ENCODE peak calls at places on chromosome 6, in six cellular contexts. One of them, this sample, is unnamed.

GRCh38 chr6:134177753-134178229 is 125.4 kb upstream of the SLC2A12 start:
- DNase-seq in tibial nerve: peak; percentile 34
- DNase-seq in astrocyte: peak; percentile 52
- DNase-seq in tibial artery: no peak
- DNase-seq in heart left ventricle: no peak
- DNase-seq in aorta: no peak
- DNase-seq in this sample: no peak

GRCh38 chr6:124056884-124057283 is 253.2 kb downstream of the NKAIN2 start:
- DNase-seq in tibial artery: no peak
- DNase-seq in tibial nerve: no peak
- DNase-seq in heart left ventricle: no peak
- DNase-seq in astrocyte: no peak
- DNase-seq in aorta: no peak
- DNase-seq in this sample: no peak

GRCh38 chr6:120826253-120826652 is 508.0 kb downstream of the TBC1D32 start:
- DNase-seq in tibial artery: no peak
- DNase-seq in heart left ventricle: no peak
- DNase-seq in astrocyte: no peak
- DNase-seq in tibial nerve: peak; percentile 28
- DNase-seq in aorta: no peak
- DNase-seq in this sample: no peak

GRCh38 chr6:30810813-30811329 is 66.5 kb upstream of the IER3 start:
- DNase-seq in tibial nerve: no peak
- DNase-seq in astrocyte: no peak
- DNase-seq in heart left ventricle: no peak
- DNase-seq in aorta: no peak
- DNase-seq in tibial artery: no peak
- DNase-seq in this sample: no peak

GRCh38 chr6:90156861-90157260 is 139.8 kb downstream of the BACH2 start:
- DNase-seq in heart left ventricle: no peak
- DNase-seq in aorta: no peak
- DNase-seq in tibial nerve: no peak
- DNase-seq in astrocyte: no peak
- DNase-seq in tibial artery: no peak
- DNase-seq in this sample: no peak

GRCh38 chr6:169156108-169156821 is 97.4 kb downstream of the THBS2 start:
- DNase-seq in tibial artery: no peak
- DNase-seq in heart left ventricle: no peak
- DNase-seq in aorta: no peak
- DNase-seq in tibial nerve: no peak
- DNase-seq in astrocyte: peak; percentile 43
- DNase-seq in this sample: no peak

GRCh38 chr6:156698239-156699016 is 78.8 kb upstream of the ARID1B start:
- DNase-seq in aorta: no peak
- DNase-seq in heart left ventricle: no peak
- DNase-seq in astrocyte: no peak
- DNase-seq in tibial artery: no peak
- DNase-seq in tibial nerve: no peak
- DNase-seq in this sample: no peak

GRCh38 chr6:10310826-10311225 is 104.0 kb downstream of the TFAP2A start:
- DNase-seq in tibial artery: no peak
- DNase-seq in aorta: no peak
- DNase-seq in astrocyte: no peak
- DNase-seq in tibial nerve: no peak
- DNase-seq in heart left ventricle: no peak
- DNase-seq in this sample: no peak

GRCh38 chr6:67629268-67629667 is 1005.8 kb upstream of the ADGRB3 start:
- DNase-seq in astrocyte: peak; percentile 62
- DNase-seq in aorta: no peak
- DNase-seq in tibial artery: no peak
- DNase-seq in tibial nerve: no peak
- DNase-seq in heart left ventricle: no peak
- DNase-seq in this sample: no peak

GRCh38 chr6:161242779-161243693 is 30.8 kb downstream of the AGPAT4 start:
- DNase-seq in tibial nerve: no peak
- DNase-seq in tibial artery: no peak
- DNase-seq in astrocyte: peak; percentile 87
- DNase-seq in aorta: no peak
- DNase-seq in heart left ventricle: no peak
- DNase-seq in this sample: no peak

GRCh38 chr6:108002365-108003221 is 44.6 kb upstream of the SEC63 start:
- DNase-seq in tibial artery: no peak
- DNase-seq in aorta: peak; percentile 62
- DNase-seq in astrocyte: no peak
- DNase-seq in heart left ventricle: no peak
- DNase-seq in tibial nerve: peak; percentile 24
- DNase-seq in this sample: no peak

GRCh38 chr6:137978252-137978896 is 111.3 kb downstream of the TNFAIP3 start:
- DNase-seq in tibial nerve: no peak
- DNase-seq in heart left ventricle: no peak
- DNase-seq in aorta: no peak
- DNase-seq in astrocyte: no peak
- DNase-seq in tibial artery: no peak
- DNase-seq in this sample: no peak

GRCh38 chr6:34701199-34701598 is 4.6 kb upstream of the ILRUN start:
- DNase-seq in tibial artery: no peak
- DNase-seq in tibial nerve: no peak
- DNase-seq in astrocyte: no peak
- DNase-seq in aorta: no peak
- DNase-seq in heart left ventricle: no peak
- DNase-seq in this sample: no peak

GRCh38 chr6:148776321-148776966 is 29.6 kb downstream of the UST start:
- DNase-seq in tibial nerve: no peak
- DNase-seq in astrocyte: peak; percentile 81
- DNase-seq in tibial artery: no peak
- DNase-seq in heart left ventricle: no peak
- DNase-seq in aorta: no peak
- DNase-seq in this sample: no peak

GRCh38 chr6:120764312-120764711 is 570.0 kb downstream of the TBC1D32 start:
- DNase-seq in aorta: no peak
- DNase-seq in astrocyte: no peak
- DNase-seq in tibial artery: no peak
- DNase-seq in heart left ventricle: no peak
- DNase-seq in tibial nerve: no peak
- DNase-seq in this sample: no peak

GRCh38 chr6:36780517-36781210 is 58.6 kb downstream of the CPNE5 start:
- DNase-seq in aorta: no peak
- DNase-seq in astrocyte: no peak
- DNase-seq in tibial artery: no peak
- DNase-seq in heart left ventricle: no peak
- DNase-seq in tibial nerve: no peak
- DNase-seq in this sample: no peak

GRCh38 chr6:100592929-100593328 is 128.2 kb upstream of the SIM1 start:
- DNase-seq in tibial artery: no peak
- DNase-seq in astrocyte: no peak
- DNase-seq in tibial nerve: no peak
- DNase-seq in heart left ventricle: no peak
- DNase-seq in aorta: no peak
- DNase-seq in this sample: no peak

GRCh38 chr6:39432311-39433025 is 110.0 kb upstream of the KCNK16 start:
- DNase-seq in heart left ventricle: no peak
- DNase-seq in tibial artery: no peak
- DNase-seq in tibial nerve: no peak
- DNase-seq in astrocyte: no peak
- DNase-seq in aorta: no peak
- DNase-seq in this sample: no peak

GRCh38 chr6:134550604-134551003 is 232.7 kb upstream of the SGK1 start:
- DNase-seq in tibial artery: no peak
- DNase-seq in astrocyte: peak; percentile 91
- DNase-seq in aorta: no peak
- DNase-seq in heart left ventricle: no peak
- DNase-seq in tibial nerve: no peak
- DNase-seq in this sample: no peak

GRCh38 chr6:41040101-41040910 is 1.3 kb upstream of the UNC5CL start:
- DNase-seq in heart left ventricle: no peak
- DNase-seq in aorta: no peak
- DNase-seq in tibial artery: no peak
- DNase-seq in astrocyte: peak; percentile 7
- DNase-seq in tibial nerve: no peak
- DNase-seq in this sample: no peak

GRCh38 chr6:168823397-168824020 is 382.5 kb downstream of the SMOC2 start:
- DNase-seq in heart left ventricle: no peak
- DNase-seq in tibial nerve: no peak
- DNase-seq in aorta: no peak
- DNase-seq in astrocyte: no peak
- DNase-seq in tibial artery: no peak
- DNase-seq in this sample: no peak

GRCh38 chr6:121201108-121201507 is 133.2 kb downstream of the TBC1D32 start:
- DNase-seq in tibial nerve: no peak
- DNase-seq in aorta: no peak
- DNase-seq in astrocyte: peak; percentile 23
- DNase-seq in heart left ventricle: no peak
- DNase-seq in tibial artery: no peak
- DNase-seq in this sample: no peak

GRCh38 chr6:32095338-32096086 is 13.6 kb downstream of the TNXB start:
- DNase-seq in tibial nerve: no peak
- DNase-seq in heart left ventricle: no peak
- DNase-seq in astrocyte: no peak
- DNase-seq in aorta: no peak
- DNase-seq in tibial artery: no peak
- DNase-seq in this sample: no peak

GRCh38 chr6:34132486-34133185 is 13.3 kb downstream of the GRM4 start:
- DNase-seq in tibial nerve: no peak
- DNase-seq in tibial artery: no peak
- DNase-seq in heart left ventricle: no peak
- DNase-seq in aorta: no peak
- DNase-seq in astrocyte: peak; percentile 10
- DNase-seq in this sample: no peak

GRCh38 chr6:134117409-134117808 is 65.0 kb upstream of the SLC2A12 start:
- DNase-seq in tibial artery: no peak
- DNase-seq in tibial nerve: no peak
- DNase-seq in astrocyte: peak; percentile 22
- DNase-seq in aorta: no peak
- DNase-seq in heart left ventricle: no peak
- DNase-seq in this sample: no peak

GRCh38 chr6:143884161-143884560 is 19.9 kb downstream of the ZC2HC1B start:
- DNase-seq in astrocyte: no peak
- DNase-seq in tibial artery: no peak
- DNase-seq in aorta: no peak
- DNase-seq in heart left ventricle: no peak
- DNase-seq in tibial nerve: no peak
- DNase-seq in this sample: no peak

GRCh38 chr6:23176883-23177282 is 607.5 kb downstream of the HDGFL1 start:
- DNase-seq in heart left ventricle: no peak
- DNase-seq in aorta: no peak
- DNase-seq in tibial nerve: no peak
- DNase-seq in astrocyte: no peak
- DNase-seq in tibial artery: no peak
- DNase-seq in this sample: no peak

GRCh38 chr6:123383718-123384117 is 253.0 kb downstream of the TRDN start:
- DNase-seq in tibial nerve: no peak
- DNase-seq in aorta: no peak
- DNase-seq in astrocyte: no peak
- DNase-seq in tibial artery: no peak
- DNase-seq in heart left ventricle: no peak
- DNase-seq in this sample: no peak

GRCh38 chr6:43740961-43741764 is 28.8 kb upstream of the VEGFA start:
- DNase-seq in aorta: no peak
- DNase-seq in tibial artery: no peak
- DNase-seq in heart left ventricle: no peak
- DNase-seq in tibial nerve: no peak
- DNase-seq in astrocyte: no peak
- DNase-seq in this sample: no peak

GRCh38 chr6:85418059-85418458 is 31.8 kb upstream of the NT5E start:
- DNase-seq in tibial artery: no peak
- DNase-seq in astrocyte: peak; percentile 91
- DNase-seq in heart left ventricle: no peak
- DNase-seq in aorta: no peak
- DNase-seq in tibial nerve: no peak
- DNase-seq in this sample: no peak

GRCh38 chr6:66128676-66129075 is 421.6 kb upstream of the EYS start:
- DNase-seq in tibial artery: no peak
- DNase-seq in aorta: no peak
- DNase-seq in tibial nerve: no peak
- DNase-seq in heart left ventricle: no peak
- DNase-seq in astrocyte: no peak
- DNase-seq in this sample: no peak

DNA sequence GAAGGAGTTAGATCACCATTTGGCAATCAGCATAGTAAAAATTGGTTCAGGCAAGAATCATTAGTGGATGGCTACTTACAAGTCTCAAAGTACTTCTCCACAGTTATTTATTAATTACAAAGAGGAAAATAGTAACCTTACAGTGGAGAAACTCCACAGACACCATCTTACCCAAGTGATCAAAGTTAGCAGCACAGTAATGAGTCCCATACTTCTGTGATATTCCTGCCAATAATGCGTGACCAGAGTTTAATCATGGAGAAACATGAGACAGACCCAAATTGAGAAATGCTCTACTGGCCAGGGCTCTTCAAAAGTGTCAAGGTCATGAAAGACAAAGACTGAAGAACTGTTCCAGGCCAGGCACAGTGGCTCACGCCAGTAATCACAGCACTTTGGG is 9.5 kb downstream of the TBC1D7 start:
- DNase-seq in tibial nerve: no peak
- DNase-seq in aorta: no peak
- DNase-seq in heart left ventricle: no peak
- DNase-seq in tibial artery: no peak
- DNase-seq in astrocyte: no peak
- DNase-seq in this sample: no peak
- H3K36me3 ChIP-seq in tibial nerve: peaks cover 30% of the 10 kb centered on the region
- H3K36me3 ChIP-seq in aorta: peaks cover 11% of the 10 kb centered on the region
- H3K36me3 ChIP-seq in heart left ventricle: peaks cover 4% of the 10 kb centered on the region
- H3K36me3 ChIP-seq in tibial artery: peaks cover 94% of the 10 kb centered on the region
- H3K36me3 ChIP-seq in astrocyte: peaks cover 56% of the 10 kb centered on the region
- H3K36me3 ChIP-seq in this sample: peaks cover 77% of the 10 kb centered on the region

GRCh38 chr6:113648698-113649097 is 208.4 kb upstream of the MARCKS start:
- DNase-seq in aorta: no peak
- DNase-seq in astrocyte: no peak
- DNase-seq in heart left ventricle: no peak
- DNase-seq in tibial artery: no peak
- DNase-seq in tibial nerve: no peak
- DNase-seq in this sample: no peak
- H3K27ac ChIP-seq in aorta: no peak overlapping the region
- H3K27ac ChIP-seq in astrocyte: no peak overlapping the region
- H3K27ac ChIP-seq in heart left ventricle: no peak overlapping the region
- H3K27ac ChIP-seq in tibial artery: peak overlapping the region; percentile 8
- H3K27ac ChIP-seq in tibial nerve: no peak overlapping the region
- H3K27ac ChIP-seq in this sample: no peak overlapping the region

GRCh38 chr6:63805808-63806572 is 170.4 kb downstream of the PHF3 start:
- DNase-seq in tibial nerve: peak; percentile 45
- DNase-seq in heart left ventricle: no peak
- DNase-seq in aorta: peak; percentile 46
- DNase-seq in astrocyte: peak; percentile 90
- DNase-seq in tibial artery: no peak
- DNase-seq in this sample: no peak
- H3K4me1 ChIP-seq in tibial nerve: peaks cover 18% of the 10 kb centered on the region
- H3K4me1 ChIP-seq in heart left ventricle: peaks cover 4% of the 10 kb centered on the region
- H3K4me1 ChIP-seq in aorta: no peaks in the 10 kb centered on the region
- H3K4me1 ChIP-seq in astrocyte: peaks cover 26% of the 10 kb centered on the region
- H3K4me1 ChIP-seq in tibial artery: no peaks in the 10 kb centered on the region
- H3K4me1 ChIP-seq in this sample: no peaks in the 10 kb centered on the region

DNA sequence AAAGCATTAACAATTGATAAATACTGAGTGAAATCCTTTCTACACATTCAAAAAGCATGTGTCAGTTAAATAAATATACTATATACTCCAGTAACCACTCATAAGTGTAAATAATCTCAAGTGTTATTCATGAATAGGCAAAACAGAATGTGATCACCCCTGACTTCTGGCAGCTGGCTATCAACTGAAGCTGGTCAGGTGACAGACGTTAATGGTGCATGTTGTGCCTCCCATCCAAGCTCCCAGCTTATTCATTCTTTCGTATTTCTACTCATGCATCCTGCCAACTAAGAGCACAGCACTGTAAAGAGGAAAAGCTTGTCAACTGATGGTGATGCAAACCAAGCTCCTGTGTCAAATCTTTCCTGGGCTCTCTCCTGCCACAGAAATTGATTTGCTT is 7.7 kb downstream of the PSMB1 start:
- DNase-seq in heart left ventricle: no peak
- DNase-seq in tibial nerve: no peak
- DNase-seq in astrocyte: no peak
- DNase-seq in aorta: no peak
- DNase-seq in tibial artery: no peak
- DNase-seq in this sample: no peak
- H3K36me3 ChIP-seq in heart left ventricle: no peaks in the 10 kb centered on the region
- H3K36me3 ChIP-seq in tibial nerve: peaks cover 35% of the 10 kb centered on the region
- H3K36me3 ChIP-seq in astrocyte: peaks cover 81% of the 10 kb centered on the region
- H3K36me3 ChIP-seq in aorta: peaks cover 11% of the 10 kb centered on the region
- H3K36me3 ChIP-seq in tibial artery: peaks cover 80% of the 10 kb centered on the region
- H3K36me3 ChIP-seq in this sample: peaks cover 71% of the 10 kb centered on the region

This sample was measured in effector memory CD4-positive, alpha-beta T cell.